ENCODE peak calls at places on chromosomes 2 and 18, in seven cellular contexts. One of them, this sample, is unnamed.

GRCh38 chr2:173407176-173407575 is 52.5 kb downstream of the CDCA7 start:
- DNase-seq in upper lobe of left lung: no peak
- DNase-seq in A549: no peak
- DNase-seq in stomach: no peak
- DNase-seq in ovary: no peak
- DNase-seq in transverse colon: no peak
- DNase-seq in K562: no peak
- DNase-seq in this sample: no peak

GRCh38 chr2:229660951-229661350 is 53.4 kb downstream of the DNER start:
- DNase-seq in stomach: no peak
- DNase-seq in A549: no peak
- DNase-seq in upper lobe of left lung: no peak
- DNase-seq in transverse colon: no peak
- DNase-seq in ovary: no peak
- DNase-seq in K562: no peak
- DNase-seq in this sample: no peak

GRCh38 chr18:63887424-63887823 is at the start of gene SERPINB2:
- DNase-seq in upper lobe of left lung: no peak
- DNase-seq in A549: no peak
- DNase-seq in ovary: no peak
- DNase-seq in K562: no peak
- DNase-seq in stomach: no peak
- DNase-seq in transverse colon: no peak
- DNase-seq in this sample: no peak

GRCh38 chr2:67510745-67511144 is 113.6 kb downstream of the ETAA1 start:
- DNase-seq in A549: no peak
- DNase-seq in K562: no peak
- DNase-seq in transverse colon: no peak
- DNase-seq in ovary: no peak
- DNase-seq in stomach: no peak
- DNase-seq in upper lobe of left lung: no peak
- DNase-seq in this sample: no peak

GRCh38 chr2:29444150-29444549 is 328.9 kb downstream of the CLIP4 start:
- DNase-seq in A549: no peak
- DNase-seq in ovary: no peak
- DNase-seq in transverse colon: no peak
- DNase-seq in upper lobe of left lung: no peak
- DNase-seq in stomach: no peak
- DNase-seq in K562: no peak
- DNase-seq in this sample: no peak

GRCh38 chr2:217689053-217689452 is 313.7 kb downstream of the TNS1 start:
- DNase-seq in stomach: no peak
- DNase-seq in ovary: no peak
- DNase-seq in A549: no peak
- DNase-seq in upper lobe of left lung: no peak
- DNase-seq in transverse colon: no peak
- DNase-seq in K562: no peak
- DNase-seq in this sample: no peak

GRCh38 chr2:113068706-113069485 is 1.1 kb downstream of the IL1F10 start:
- DNase-seq in transverse colon: no peak
- DNase-seq in K562: no peak
- DNase-seq in stomach: no peak
- DNase-seq in ovary: no peak
- DNase-seq in A549: no peak
- DNase-seq in upper lobe of left lung: no peak
- DNase-seq in this sample: no peak

GRCh38 chr2:180478883-180479282 is 471.8 kb upstream of the CWC22 start:
- DNase-seq in A549: no peak
- DNase-seq in stomach: no peak
- DNase-seq in K562: no peak
- DNase-seq in upper lobe of left lung: no peak
- DNase-seq in ovary: no peak
- DNase-seq in transverse colon: no peak
- DNase-seq in this sample: no peak

GRCh38 chr18:80192653-80193385 is 54.5 kb downstream of the PARD6G start:
- DNase-seq in A549: no peak
- DNase-seq in K562: no peak
- DNase-seq in ovary: no peak
- DNase-seq in stomach: no peak
- DNase-seq in upper lobe of left lung: peak
- DNase-seq in transverse colon: no peak
- DNase-seq in this sample: no peak

GRCh38 chr2:167706800-167707199 is 540.6 kb downstream of the STK39 start:
- DNase-seq in stomach: no peak
- DNase-seq in upper lobe of left lung: no peak
- DNase-seq in A549: no peak
- DNase-seq in K562: no peak
- DNase-seq in transverse colon: no peak
- DNase-seq in ovary: no peak
- DNase-seq in this sample: no peak

DNA sequence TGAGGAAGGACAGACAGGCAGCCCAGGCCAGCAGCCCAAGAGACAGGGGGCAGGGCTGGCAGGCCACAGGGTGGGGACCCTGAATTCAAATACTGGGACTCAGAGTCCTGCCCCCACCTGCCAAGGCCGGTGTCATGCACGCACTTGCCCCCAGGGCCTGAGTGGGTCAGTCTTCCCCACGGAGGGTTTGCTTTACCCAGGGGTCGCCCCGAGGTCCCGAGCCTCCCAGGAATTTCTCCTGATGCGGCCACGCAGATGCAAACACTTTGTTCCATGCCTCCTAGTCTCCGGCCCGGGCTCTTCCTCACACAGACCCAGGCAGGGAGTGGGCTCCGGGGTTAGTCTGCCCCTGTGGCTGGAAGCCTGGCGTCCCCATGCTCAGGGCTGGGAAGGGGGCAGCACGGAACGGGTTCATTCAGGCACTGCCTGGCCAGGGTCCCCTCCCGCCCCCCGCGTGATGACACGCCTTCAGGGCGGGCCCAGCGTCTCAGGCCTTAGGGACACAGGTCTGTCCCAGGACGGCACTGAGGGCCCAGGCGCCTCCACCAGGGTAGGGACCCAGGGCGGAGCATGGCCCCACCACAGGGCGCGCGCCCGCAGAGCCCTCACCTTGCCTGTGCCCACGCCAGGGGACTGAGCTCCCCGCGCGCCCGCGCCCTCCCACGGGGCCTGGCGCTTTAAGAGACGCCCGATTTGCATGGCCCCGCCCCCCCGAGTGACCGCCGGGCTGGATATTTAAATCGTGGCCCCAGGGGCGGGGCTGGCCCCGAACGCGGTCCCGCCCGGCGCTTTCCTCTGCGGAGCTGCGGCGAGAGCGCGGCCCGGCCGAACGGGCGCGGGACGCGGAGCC is at the start of gene SNED1:
- DNase-seq in stomach: peak
- DNase-seq in transverse colon: peak
- DNase-seq in A549: peak
- DNase-seq in ovary: peak
- DNase-seq in upper lobe of left lung: peak
- DNase-seq in K562: peak
- DNase-seq in this sample: peak
- TF ChIP-seq EP300 in stomach: no peak
- TF ChIP-seq EP300 in transverse colon: no peak
- TF ChIP-seq EP300 in A549: no peak
- TF ChIP-seq EP300 in ovary: no peak
- TF ChIP-seq EP300 in upper lobe of left lung: no peak
- TF ChIP-seq EP300 in K562: no peak
- TF ChIP-seq EP300 in this sample: no peak

DNA sequence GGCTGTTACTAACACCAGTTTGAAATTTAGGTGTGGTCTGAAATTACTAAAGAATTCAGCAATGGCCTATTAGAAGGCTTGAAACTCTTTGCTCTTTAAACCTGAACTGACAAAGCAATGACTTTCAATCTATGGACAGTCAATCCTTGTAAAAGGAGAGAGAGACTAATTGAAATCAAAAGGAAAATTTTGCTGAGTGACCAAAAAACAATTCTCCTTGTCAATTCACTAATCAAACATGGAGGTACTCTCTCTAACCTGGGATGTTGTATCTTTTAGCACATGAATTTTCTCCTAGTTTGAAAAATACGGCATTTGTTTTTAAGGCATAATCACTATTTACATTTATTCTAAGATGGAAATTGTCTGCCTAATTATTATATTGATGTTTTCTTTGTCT is 49.6 kb upstream of the ATIC start:
- DNase-seq in A549: no peak
- DNase-seq in K562: no peak
- DNase-seq in upper lobe of left lung: no peak
- DNase-seq in transverse colon: no peak
- DNase-seq in ovary: no peak
- DNase-seq in stomach: no peak
- DNase-seq in this sample: no peak
- TF ChIP-seq POLR2A in A549: no peak
- TF ChIP-seq POLR2A in K562: no peak
- TF ChIP-seq POLR2A in upper lobe of left lung: no peak
- TF ChIP-seq POLR2A in transverse colon: no peak
- TF ChIP-seq POLR2A in ovary: no peak
- TF ChIP-seq POLR2A in stomach: no peak
- TF ChIP-seq POLR2A in this sample: no peak

GRCh38 chr18:32881009-32881408 is 108.2 kb upstream of the KLHL14 start:
- DNase-seq in transverse colon: no peak
- DNase-seq in stomach: no peak
- DNase-seq in K562: no peak
- DNase-seq in ovary: no peak
- DNase-seq in A549: no peak
- DNase-seq in upper lobe of left lung: no peak
- DNase-seq in this sample: no peak

GRCh38 chr18:32884543-32884942 is 111.7 kb upstream of the KLHL14 start:
- DNase-seq in upper lobe of left lung: no peak
- DNase-seq in K562: no peak
- DNase-seq in transverse colon: no peak
- DNase-seq in ovary: no peak
- DNase-seq in A549: no peak
- DNase-seq in stomach: no peak
- DNase-seq in this sample: no peak

GRCh38 chr18:32875625-32876024 is 102.8 kb upstream of the KLHL14 start:
- DNase-seq in ovary: no peak
- DNase-seq in stomach: no peak
- DNase-seq in A549: no peak
- DNase-seq in upper lobe of left lung: no peak
- DNase-seq in transverse colon: no peak
- DNase-seq in K562: no peak
- DNase-seq in this sample: no peak

GRCh38 chr18:32877371-32877770 is 104.5 kb upstream of the KLHL14 start:
- DNase-seq in stomach: no peak
- DNase-seq in transverse colon: no peak
- DNase-seq in K562: no peak
- DNase-seq in A549: no peak
- DNase-seq in upper lobe of left lung: no peak
- DNase-seq in ovary: no peak
- DNase-seq in this sample: no peak

GRCh38 chr18:32879497-32879896 is 106.7 kb upstream of the KLHL14 start:
- DNase-seq in ovary: no peak
- DNase-seq in A549: no peak
- DNase-seq in stomach: no peak
- DNase-seq in K562: no peak
- DNase-seq in transverse colon: no peak
- DNase-seq in upper lobe of left lung: no peak
- DNase-seq in this sample: no peak
- TF ChIP-seq EP300 in ovary: no peak
- TF ChIP-seq EP300 in A549: no peak
- TF ChIP-seq EP300 in stomach: no peak
- TF ChIP-seq EP300 in K562: no peak
- TF ChIP-seq EP300 in transverse colon: no peak
- TF ChIP-seq EP300 in upper lobe of left lung: no peak
- TF ChIP-seq EP300 in this sample: no peak

GRCh38 chr2:132668189-132668833 is 1.7 kb downstream of the LYPD1 start:
- DNase-seq in stomach: no peak
- DNase-seq in A549: peak
- DNase-seq in transverse colon: no peak
- DNase-seq in K562: no peak
- DNase-seq in upper lobe of left lung: peak
- DNase-seq in ovary: no peak
- DNase-seq in this sample: no peak
- TF ChIP-seq POLR2A in stomach: no peak
- TF ChIP-seq POLR2A in A549: no peak
- TF ChIP-seq POLR2A in transverse colon: no peak
- TF ChIP-seq POLR2A in K562: no peak
- TF ChIP-seq POLR2A in upper lobe of left lung: no peak
- TF ChIP-seq POLR2A in ovary: no peak
- TF ChIP-seq POLR2A in this sample: no peak

DNA sequence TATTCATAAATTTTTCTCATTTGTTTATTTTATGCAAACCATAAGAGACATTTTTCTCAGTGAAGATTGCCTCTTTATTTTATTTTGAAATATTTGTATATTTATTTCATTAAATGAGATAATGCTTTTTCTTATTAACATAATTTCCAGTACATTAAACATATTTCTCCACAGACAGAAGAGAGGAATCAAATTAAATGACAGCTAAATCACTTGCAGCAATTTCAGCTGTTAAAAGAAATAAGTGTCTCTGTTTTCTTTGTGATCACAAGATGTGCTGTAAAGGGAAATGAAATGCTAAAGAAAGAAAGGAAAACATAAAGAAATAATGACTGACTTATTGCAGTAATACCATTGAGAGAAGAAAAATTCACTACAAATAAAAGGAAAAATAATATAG is 414.0 kb upstream of the FANCL start:
- DNase-seq in stomach: no peak
- DNase-seq in A549: no peak
- DNase-seq in transverse colon: no peak
- DNase-seq in K562: no peak
- DNase-seq in ovary: no peak
- DNase-seq in upper lobe of left lung: no peak
- DNase-seq in this sample: no peak
- TF ChIP-seq EP300 in stomach: no peak
- TF ChIP-seq EP300 in A549: no peak
- TF ChIP-seq EP300 in transverse colon: no peak
- TF ChIP-seq EP300 in K562: no peak
- TF ChIP-seq EP300 in ovary: no peak
- TF ChIP-seq EP300 in upper lobe of left lung: no peak
- TF ChIP-seq EP300 in this sample: no peak

DNA sequence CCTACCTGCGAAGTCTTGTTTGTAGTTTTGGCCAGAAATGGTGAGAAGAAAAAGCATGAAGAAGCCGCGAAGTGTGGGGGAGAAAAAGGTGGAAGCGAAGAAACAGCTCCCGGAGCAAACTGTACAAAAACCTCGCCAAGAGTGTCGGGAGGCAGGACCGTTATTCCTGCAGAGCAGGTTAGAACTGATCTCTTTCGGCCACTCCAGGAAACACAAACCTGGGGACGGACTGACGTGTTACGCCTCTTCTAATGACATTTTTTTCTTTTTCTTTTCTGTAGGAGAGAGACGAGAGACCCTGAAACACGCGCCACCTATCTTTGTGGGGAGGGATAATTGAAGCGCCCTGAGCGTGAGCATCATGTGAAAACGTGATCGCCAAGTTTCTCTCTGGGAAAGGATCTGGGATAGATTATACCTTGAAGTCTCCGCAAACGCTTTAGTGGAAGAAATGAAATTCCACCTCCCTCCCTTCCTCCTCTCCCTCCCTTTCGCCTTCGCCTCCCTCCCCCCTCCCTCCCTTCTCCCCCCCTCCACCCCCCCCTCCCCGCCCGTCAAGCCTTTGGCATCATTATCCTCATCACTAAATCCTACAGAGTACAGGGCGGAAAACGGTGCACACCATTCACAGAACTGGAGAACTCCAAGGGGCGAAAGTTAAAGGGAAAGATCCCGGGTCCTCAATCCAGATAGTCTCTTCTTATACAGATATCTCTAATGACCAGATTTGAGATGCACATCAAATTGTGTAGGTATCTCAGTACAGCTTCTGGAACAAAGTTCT is at the start of gene ZEB2:
- DNase-seq in K562: peak
- DNase-seq in ovary: peak
- DNase-seq in A549: peak
- DNase-seq in stomach: no peak
- DNase-seq in upper lobe of left lung: no peak
- DNase-seq in transverse colon: peak
- DNase-seq in this sample: peak
- TF ChIP-seq POLR2A in K562: peak
- TF ChIP-seq POLR2A in ovary: peak
- TF ChIP-seq POLR2A in A549: no peak
- TF ChIP-seq POLR2A in stomach: no peak
- TF ChIP-seq POLR2A in upper lobe of left lung: peak
- TF ChIP-seq POLR2A in transverse colon: peak
- TF ChIP-seq POLR2A in this sample: peak